ENCODE peak calls at places on chromosomes 1 and 21, in five cellular contexts. One of them, this sample, is unnamed.

GRCh38 chr21:36209626-36210171 is 53.1 kb downstream of the DOP1B start:
- DNase-seq in testis: peak; percentile 31
- DNase-seq in upper lobe of left lung: no peak
- DNase-seq in fibroblast of lung: peak; percentile 71
- DNase-seq in CD8-positive, alpha-beta T cell: peak; percentile 7
- DNase-seq in this sample: peak; percentile 64

GRCh38 chr1:207990455-207990854 is 79.5 kb upstream of the CD34 start:
- DNase-seq in upper lobe of left lung: no peak
- DNase-seq in CD8-positive, alpha-beta T cell: no peak
- DNase-seq in testis: no peak
- DNase-seq in fibroblast of lung: no peak
- DNase-seq in this sample: no peak

GRCh38 chr1:43729816-43730463 is 22.6 kb downstream of the ST3GAL3 start:
- DNase-seq in upper lobe of left lung: no peak
- DNase-seq in testis: no peak
- DNase-seq in fibroblast of lung: peak; percentile 52
- DNase-seq in CD8-positive, alpha-beta T cell: no peak
- DNase-seq in this sample: no peak

GRCh38 chr1:117894078-117894477 is 35.3 kb downstream of the GDAP2 start:
- DNase-seq in upper lobe of left lung: no peak
- DNase-seq in fibroblast of lung: no peak
- DNase-seq in testis: no peak
- DNase-seq in CD8-positive, alpha-beta T cell: no peak
- DNase-seq in this sample: no peak

GRCh38 chr1:151458936-151459330 is 361 bp downstream of the POGZ start:
- DNase-seq in CD8-positive, alpha-beta T cell: peak; percentile 38
- DNase-seq in testis: peak; percentile 74
- DNase-seq in fibroblast of lung: peak; percentile 74
- DNase-seq in upper lobe of left lung: peak; percentile 87
- DNase-seq in this sample: no peak

GRCh38 chr1:66613187-66613586 is 79.2 kb downstream of the SGIP1 start:
- DNase-seq in upper lobe of left lung: no peak
- DNase-seq in fibroblast of lung: no peak
- DNase-seq in CD8-positive, alpha-beta T cell: no peak
- DNase-seq in testis: no peak
- DNase-seq in this sample: no peak

GRCh38 chr1:221246628-221247027 is 367.4 kb downstream of the HLX start:
- DNase-seq in CD8-positive, alpha-beta T cell: no peak
- DNase-seq in upper lobe of left lung: no peak
- DNase-seq in testis: no peak
- DNase-seq in fibroblast of lung: no peak
- DNase-seq in this sample: no peak

GRCh38 chr1:217437375-217437774 is 193.5 kb downstream of the GPATCH2 start:
- DNase-seq in CD8-positive, alpha-beta T cell: no peak
- DNase-seq in testis: no peak
- DNase-seq in fibroblast of lung: no peak
- DNase-seq in upper lobe of left lung: no peak
- DNase-seq in this sample: no peak

GRCh38 chr1:228555074-228555989 is 68.2 kb downstream of the RNF187 start:
- DNase-seq in testis: no peak
- DNase-seq in CD8-positive, alpha-beta T cell: peak; percentile 4
- DNase-seq in upper lobe of left lung: peak; percentile 85
- DNase-seq in fibroblast of lung: no peak
- DNase-seq in this sample: no peak

GRCh38 chr1:218069180-218069579 is 215.9 kb upstream of the RRP15 start:
- DNase-seq in testis: no peak
- DNase-seq in CD8-positive, alpha-beta T cell: no peak
- DNase-seq in upper lobe of left lung: no peak
- DNase-seq in fibroblast of lung: no peak
- DNase-seq in this sample: no peak

GRCh38 chr1:6519935-6520621 is 28.6 kb upstream of the PLEKHG5 start:
- DNase-seq in fibroblast of lung: peak; percentile 84
- DNase-seq in upper lobe of left lung: no peak
- DNase-seq in testis: peak; percentile 72
- DNase-seq in CD8-positive, alpha-beta T cell: no peak
- DNase-seq in this sample: peak; percentile 84

GRCh38 chr1:224113545-224113917 is 380 bp upstream of the FBXO28 start:
- DNase-seq in upper lobe of left lung: no peak
- DNase-seq in fibroblast of lung: no peak
- DNase-seq in testis: no peak
- DNase-seq in CD8-positive, alpha-beta T cell: no peak
- DNase-seq in this sample: no peak
- H3K4me3 ChIP-seq in upper lobe of left lung: peak overlapping the region; percentile 66
- H3K4me3 ChIP-seq in fibroblast of lung: peak overlapping the region; percentile 95
- H3K4me3 ChIP-seq in testis: peak overlapping the region; percentile 75
- H3K4me3 ChIP-seq in CD8-positive, alpha-beta T cell: peak overlapping the region; percentile 82
- H3K4me3 ChIP-seq in this sample: no peak overlapping the region

GRCh38 chr1:93878501-93878888 is 511 bp downstream of the DNTTIP2 start:
- DNase-seq in CD8-positive, alpha-beta T cell: peak; percentile 47
- DNase-seq in fibroblast of lung: peak; percentile 41
- DNase-seq in upper lobe of left lung: no peak
- DNase-seq in testis: peak; percentile 33
- DNase-seq in this sample: no peak

GRCh38 chr1:93880731-93881130 is 1.7 kb upstream of the DNTTIP2 start:
- DNase-seq in CD8-positive, alpha-beta T cell: no peak
- DNase-seq in fibroblast of lung: peak; percentile 64
- DNase-seq in testis: no peak
- DNase-seq in upper lobe of left lung: no peak
- DNase-seq in this sample: no peak

GRCh38 chr1:93877529-93877928 is 1.5 kb downstream of the DNTTIP2 start:
- DNase-seq in upper lobe of left lung: no peak
- DNase-seq in fibroblast of lung: no peak
- DNase-seq in CD8-positive, alpha-beta T cell: no peak
- DNase-seq in testis: no peak
- DNase-seq in this sample: no peak

GRCh38 chr1:93876284-93876683 is 2.7 kb downstream of the DNTTIP2 start:
- DNase-seq in CD8-positive, alpha-beta T cell: no peak
- DNase-seq in upper lobe of left lung: no peak
- DNase-seq in fibroblast of lung: no peak
- DNase-seq in testis: no peak
- DNase-seq in this sample: no peak

GRCh38 chr1:93878889-93879586 is at the start of gene DNTTIP2:
- DNase-seq in upper lobe of left lung: peak; percentile 90
- DNase-seq in fibroblast of lung: peak; percentile 88
- DNase-seq in CD8-positive, alpha-beta T cell: peak; percentile 87
- DNase-seq in testis: peak; percentile 97
- DNase-seq in this sample: peak; percentile 81
- H3K27ac ChIP-seq in upper lobe of left lung: peak within 1 kb of the TSS; percentile 89
- H3K27ac ChIP-seq in fibroblast of lung: peak within 1 kb of the TSS; percentile 94
- H3K27ac ChIP-seq in CD8-positive, alpha-beta T cell: peak within 1 kb of the TSS; percentile 95
- H3K27ac ChIP-seq in testis: peak within 1 kb of the TSS; percentile 91
- H3K27ac ChIP-seq in this sample: no peak within 1 kb of the TSS

GRCh38 chr1:36137226-36137625 is 12.1 kb downstream of the TRAPPC3 start:
- DNase-seq in upper lobe of left lung: no peak
- DNase-seq in fibroblast of lung: no peak
- DNase-seq in testis: no peak
- DNase-seq in CD8-positive, alpha-beta T cell: no peak
- DNase-seq in this sample: no peak

GRCh38 chr1:36134805-36135339 is 9.8 kb upstream of the COL8A2 start:
- DNase-seq in testis: peak; percentile 65
- DNase-seq in upper lobe of left lung: no peak
- DNase-seq in fibroblast of lung: peak; percentile 65
- DNase-seq in CD8-positive, alpha-beta T cell: peak; percentile 34
- DNase-seq in this sample: peak; percentile 64

GRCh38 chr1:36134031-36134430 is 9.0 kb upstream of the COL8A2 start:
- DNase-seq in upper lobe of left lung: no peak
- DNase-seq in testis: no peak
- DNase-seq in CD8-positive, alpha-beta T cell: no peak
- DNase-seq in fibroblast of lung: no peak
- DNase-seq in this sample: no peak

GRCh38 chr1:36137776-36138175 is 11.5 kb downstream of the TRAPPC3 start:
- DNase-seq in CD8-positive, alpha-beta T cell: no peak
- DNase-seq in fibroblast of lung: no peak
- DNase-seq in testis: no peak
- DNase-seq in upper lobe of left lung: no peak
- DNase-seq in this sample: no peak

DNA sequence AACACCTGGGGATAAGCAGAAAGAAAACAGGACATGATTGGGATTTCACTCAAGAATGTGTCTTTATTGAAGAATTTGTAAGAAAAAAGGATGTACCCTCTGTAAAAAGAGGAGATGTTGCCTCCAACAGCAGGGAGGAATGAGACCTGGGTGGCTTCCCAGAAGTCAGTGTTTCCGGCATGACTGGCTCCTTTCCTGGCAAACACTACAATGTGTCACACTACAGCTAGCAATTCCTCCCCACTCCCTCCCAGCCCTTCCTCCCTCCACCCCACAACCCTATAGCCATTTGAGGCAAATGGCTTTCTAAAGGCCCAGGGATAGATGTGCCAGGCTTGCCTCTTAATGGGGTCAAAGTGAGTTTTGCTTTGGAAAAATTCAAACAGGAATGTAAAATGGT is 11.5 kb upstream of the COL8A2 start:
- DNase-seq in upper lobe of left lung: no peak
- DNase-seq in fibroblast of lung: peak; percentile 94
- DNase-seq in CD8-positive, alpha-beta T cell: no peak
- DNase-seq in testis: no peak
- DNase-seq in this sample: no peak
- H3K4me1 ChIP-seq in upper lobe of left lung: peaks cover 40% of the 10 kb centered on the region
- H3K4me1 ChIP-seq in fibroblast of lung: peaks cover 28% of the 10 kb centered on the region
- H3K4me1 ChIP-seq in CD8-positive, alpha-beta T cell: no peaks in the 10 kb centered on the region
- H3K4me1 ChIP-seq in testis: peaks cover 12% of the 10 kb centered on the region
- H3K4me1 ChIP-seq in this sample: no peaks in the 10 kb centered on the region

DNA sequence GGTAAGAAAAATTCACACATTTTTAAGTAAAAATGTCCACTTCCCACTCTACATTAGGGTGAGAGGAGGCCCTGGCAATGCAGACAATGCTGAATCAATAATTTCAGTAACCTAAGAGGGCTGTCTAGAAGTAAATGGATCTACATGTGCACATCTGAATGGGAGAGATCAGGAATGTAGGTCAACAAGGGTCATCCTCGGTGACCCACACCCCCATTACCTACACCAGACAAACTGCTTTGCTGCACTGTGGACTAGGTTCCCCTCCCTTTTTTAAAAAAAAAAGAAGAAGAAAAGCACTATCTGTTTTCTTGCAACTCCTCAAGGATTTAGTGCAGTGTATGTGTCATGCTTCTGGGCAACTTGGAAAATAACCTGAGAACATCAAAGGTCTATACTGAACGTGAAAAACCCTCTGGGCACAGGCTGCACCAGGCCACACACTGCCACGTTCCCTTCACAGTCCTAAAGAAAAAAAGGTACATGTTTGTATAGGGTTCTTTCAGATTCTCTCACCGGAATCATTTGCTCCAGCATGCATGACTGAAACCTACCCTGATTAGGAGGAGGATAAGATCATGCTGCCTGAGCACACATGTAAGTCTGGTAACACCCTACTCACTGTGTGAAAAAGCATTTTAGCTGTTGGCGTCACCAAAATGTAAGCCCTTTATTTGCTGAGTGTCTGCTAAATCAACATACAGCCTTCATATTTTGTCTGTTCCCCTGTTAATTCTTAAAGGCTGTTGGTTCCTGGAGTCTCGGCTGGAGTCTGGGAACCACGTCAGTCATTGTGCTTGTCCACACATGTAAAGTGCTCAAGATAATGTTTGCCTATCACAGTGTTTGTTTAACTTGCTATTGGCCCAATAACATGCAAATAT is 341.0 kb downstream of the SMYD3 start:
- DNase-seq in fibroblast of lung: no peak
- DNase-seq in upper lobe of left lung: no peak
- DNase-seq in CD8-positive, alpha-beta T cell: no peak
- DNase-seq in testis: no peak
- DNase-seq in this sample: no peak
- H3K4me3 ChIP-seq in fibroblast of lung: no peak overlapping the region
- H3K4me3 ChIP-seq in upper lobe of left lung: no peak overlapping the region
- H3K4me3 ChIP-seq in CD8-positive, alpha-beta T cell: no peak overlapping the region
- H3K4me3 ChIP-seq in testis: no peak overlapping the region
- H3K4me3 ChIP-seq in this sample: no peak overlapping the region

GRCh38 chr1:174112489-174113162 is 46.7 kb upstream of the RABGAP1L start:
- DNase-seq in CD8-positive, alpha-beta T cell: no peak
- DNase-seq in fibroblast of lung: no peak
- DNase-seq in upper lobe of left lung: no peak
- DNase-seq in testis: no peak
- DNase-seq in this sample: no peak
- H3K27ac ChIP-seq in CD8-positive, alpha-beta T cell: no peak overlapping the region
- H3K27ac ChIP-seq in fibroblast of lung: no peak overlapping the region
- H3K27ac ChIP-seq in upper lobe of left lung: no peak overlapping the region
- H3K27ac ChIP-seq in testis: peak overlapping the region; percentile 44
- H3K27ac ChIP-seq in this sample: no peak overlapping the region

GRCh38 chr1:12603224-12603623 is 14.8 kb downstream of the DHRS3 start:
- DNase-seq in upper lobe of left lung: no peak
- DNase-seq in fibroblast of lung: no peak
- DNase-seq in CD8-positive, alpha-beta T cell: no peak
- DNase-seq in testis: no peak
- DNase-seq in this sample: no peak

GRCh38 chr1:12604114-12604874 is 13.7 kb downstream of the DHRS3 start:
- DNase-seq in upper lobe of left lung: no peak
- DNase-seq in testis: no peak
- DNase-seq in fibroblast of lung: peak; percentile 100
- DNase-seq in CD8-positive, alpha-beta T cell: peak; percentile 47
- DNase-seq in this sample: no peak

GRCh38 chr1:12600880-12601633 is 17.0 kb downstream of the DHRS3 start:
- DNase-seq in testis: no peak
- DNase-seq in fibroblast of lung: no peak
- DNase-seq in CD8-positive, alpha-beta T cell: peak; percentile 50
- DNase-seq in upper lobe of left lung: no peak
- DNase-seq in this sample: no peak

GRCh38 chr1:12601690-12602632 is 16.0 kb downstream of the DHRS3 start:
- DNase-seq in upper lobe of left lung: no peak
- DNase-seq in fibroblast of lung: peak; percentile 93
- DNase-seq in CD8-positive, alpha-beta T cell: no peak
- DNase-seq in testis: no peak
- DNase-seq in this sample: no peak

GRCh38 chr1:12602633-12603024 is 15.4 kb downstream of the DHRS3 start:
- DNase-seq in testis: no peak
- DNase-seq in upper lobe of left lung: no peak
- DNase-seq in fibroblast of lung: no peak
- DNase-seq in CD8-positive, alpha-beta T cell: no peak
- DNase-seq in this sample: no peak
- H3K4me1 ChIP-seq in testis: no peaks in the 10 kb centered on the region
- H3K4me1 ChIP-seq in upper lobe of left lung: peaks cover 72% of the 10 kb centered on the region
- H3K4me1 ChIP-seq in fibroblast of lung: peaks cover 23% of the 10 kb centered on the region
- H3K4me1 ChIP-seq in CD8-positive, alpha-beta T cell: peaks cover 36% of the 10 kb centered on the region
- H3K4me1 ChIP-seq in this sample: peaks cover 11% of the 10 kb centered on the region